ENCODE peak calls at places on chromosomes 6 and 20, in seven cellular contexts. R, S, K, V, Y, Q and B are unnamed samples.
A peak's percentile ranks its signal among the peaks of the same experiment; 100 is the strongest.

GRCh38 chr6:62042444-62042843 is 243.6 kb downstream of the KHDRBS2 start:
- DNase-seq in Y (no peak), K (no peak), Q (no peak), R (no peak), V (no peak), S (no peak), B (no peak)

GRCh38 chr6:76441850-76442249 is 369.4 kb upstream of the IMPG1 start:
- DNase-seq in Y (no peak), Q (peak; percentile 29), R (no peak), V (no peak), S (no peak), K (no peak), B (no peak)

GRCh38 chr6:160374836-160375560 is 26.8 kb downstream of the SLC22A3 start:
- DNase-seq in R (no peak), K (no peak), Y (no peak), Q (no peak), S (no peak), V (no peak), B (no peak)

GRCh38 chr6:56593801-56594318 is 48.8 kb downstream of the DST start:
- DNase-seq in Q (no peak), Y (peak; percentile 22), R (no peak), K (no peak), S (no peak), V (no peak), B (no peak)

GRCh38 chr20:61162506-61162905 is 89.6 kb upstream of the CDH4 start:
- DNase-seq in V (no peak), R (no peak), Q (no peak), S (no peak), Y (no peak), K (no peak), B (no peak)

GRCh38 chr6:25601797-25602679 is 50.0 kb upstream of the SCGN start:
- DNase-seq in K (peak; percentile 66), Y (peak; percentile 67), V (no peak), S (peak; percentile 26), Q (no peak), R (peak; percentile 59), B (peak; percentile 8)

GRCh38 chr20:35757098-35757705 is 14.6 kb upstream of the PHF20 start:
- DNase-seq in S (no peak), R (no peak), K (no peak), Y (no peak), Q (no peak), V (no peak), B (no peak)

GRCh38 chr20:25061103-25061799 is 3.3 kb upstream of the ACSS1 start:
- DNase-seq in Q (peak; percentile 3), K (peak; percentile 44), V (no peak), Y (no peak), S (no peak), R (no peak), B (no peak)

GRCh38 chr20:63161176-63161651 is 54.7 kb downstream of the YTHDF1 start:
- DNase-seq in Q (no peak), S (no peak), R (no peak), Y (no peak), V (no peak), K (no peak), B (no peak)

GRCh38 chr6:158718431-158719126 is 68.7 kb downstream of the SYTL3 start:
- DNase-seq in Y (peak; percentile 15), K (peak; percentile 46), R (no peak), V (no peak), Q (peak; percentile 76), S (no peak), B (peak; percentile 40)

GRCh38 chr6:148225871-148226270 is 116.8 kb upstream of the SASH1 start:
- DNase-seq in R (no peak), V (no peak), Q (no peak), Y (no peak), K (no peak), S (no peak), B (no peak)

GRCh38 chr20:13915244-13915643 is 75.2 kb downstream of the SEL1L2 start:
- DNase-seq in Q (no peak), R (no peak), V (no peak), Y (no peak), S (no peak), K (no peak), B (no peak)

GRCh38 chr20:63064745-63065711 is 58.3 kb upstream of the BHLHE23 start:
- DNase-seq in Q (peak; percentile 12), V (no peak), R (no peak), Y (no peak), K (no peak), S (no peak), B (no peak)

GRCh38 chr6:107657755-107658461 is 166.2 kb downstream of the SCML4 start:
- DNase-seq in R (peak; percentile 29), S (no peak), Y (no peak), Q (no peak), V (peak; percentile 29), K (peak; percentile 14), B (no peak)

GRCh38 chr6:156057869-156058268 is 602.2 kb upstream of the NOX3 start:
- DNase-seq in V (no peak), Y (no peak), R (no peak), Q (no peak), K (peak; percentile 7), S (no peak), B (no peak)

GRCh38 chr20:25750220-25750764 is 53.6 kb upstream of the ZNF337 start:
- DNase-seq in Q (no peak), S (no peak), V (no peak), K (no peak), Y (no peak), R (no peak), B (no peak)

GRCh38 chr20:36717657-36718056 is 28.2 kb downstream of the NDRG3 start:
- DNase-seq in V (no peak), K (no peak), Q (no peak), Y (peak; percentile 9), S (no peak), R (peak; percentile 29), B (no peak)

GRCh38 chr6:88165877-88166492 is at the start of gene CNR1:
- DNase-seq in S (no peak), K (peak; percentile 58), R (peak; percentile 60), V (no peak), Q (peak; percentile 47), Y (peak; percentile 11), B (no peak)

GRCh38 chr6:97411610-97412009 is 128.6 kb upstream of the MMS22L start:
- DNase-seq in R (no peak), Y (no peak), Q (no peak), K (no peak), V (no peak), S (no peak), B (no peak)

GRCh38 chr20:22403860-22404608 is 180.3 kb downstream of the FOXA2 start:
- DNase-seq in S (no peak), Y (no peak), V (no peak), Q (no peak), K (peak; percentile 46), R (peak; percentile 73), B (no peak)

GRCh38 chr6:115838763-115839401 is 221.8 kb downstream of the FRK start:
- DNase-seq in V (no peak), Q (peak; percentile 55), Y (peak; percentile 16), S (peak; percentile 26), K (peak; percentile 54), R (peak; percentile 25), B (peak; percentile 16)

GRCh38 chr6:143575840-143576498 is 64.4 kb upstream of the FUCA2 start:
- DNase-seq in K (no peak), S (no peak), R (no peak), Q (no peak), Y (peak; percentile 63), V (no peak), B (no peak)

GRCh38 chr6:52511572-52512151 is 65.2 kb downstream of the TRAM2 start:
- DNase-seq in V (no peak), Q (no peak), K (peak; percentile 11), Y (no peak), S (no peak), R (no peak), B (no peak)

GRCh38 chr20:36017034-36017951 is 48.9 kb downstream of the CNBD2 start:
- DNase-seq in R (no peak), V (no peak), Q (no peak), K (peak; percentile 97), Y (peak; percentile 91), S (peak; percentile 84), B (no peak)

GRCh38 chr6:115514656-115515055 is 546.0 kb downstream of the FRK start:
- DNase-seq in V (no peak), S (peak; percentile 21), Q (no peak), R (no peak), K (no peak), Y (peak; percentile 96), B (no peak)

GRCh38 chr6:96923871-96924493 is 546 bp upstream of the KLHL32 start:
- DNase-seq in Y (no peak), S (no peak), R (no peak), K (no peak), Q (peak; percentile 80), V (no peak), B (peak; percentile 36)

GRCh38 chr6:125377621-125378020 is 75.9 kb upstream of the HDDC2 start:
- DNase-seq in Q (no peak), Y (peak; percentile 48), V (no peak), K (no peak), S (peak; percentile 77), R (no peak), B (no peak)

GRCh38 chr20:32918296-32918695 is 59.6 kb downstream of the EFCAB8 start:
- DNase-seq in S (no peak), Q (no peak), V (no peak), Y (no peak), K (no peak), R (no peak), B (no peak)

GRCh38 chr6:797479-798077 is 104.6 kb upstream of the EXOC2 start:
- DNase-seq in Q (peak; percentile 40), R (peak; percentile 52), K (peak; percentile 56), S (peak; percentile 52), V (no peak), Y (peak; percentile 58), B (peak; percentile 39)

GRCh38 chr20:50572922-50573777 is 63.0 kb downstream of the PTPN1 start:
- DNase-seq in S (no peak), Y (peak; percentile 97), V (no peak), K (peak; percentile 58), R (peak; percentile 79), Q (no peak), B (no peak)

GRCh38 chr20:18805881-18806280 is 7.7 kb upstream of the SCP2D1 start:
- DNase-seq in Q (no peak), R (no peak), Y (peak; percentile 12), V (no peak), K (peak; percentile 31), S (peak; percentile 4), B (no peak)

GRCh38 chr6:149991838-149992237 is 28.1 kb downstream of the ULBP1 start:
- DNase-seq in Y (no peak), Q (no peak), K (no peak), S (no peak), V (no peak), R (no peak), B (no peak)